ENCODE peak calls at places on chromosomes 16 and 17, in six cellular contexts. H is endodermal cell; I is RWPE1; M is left ventricle myocardium inferior; S is effector memory CD4-positive, alpha-beta T cell; G is uterus. C is an unnamed sample.

GRCh38 chr17:21268596-21269188 is 15.5 kb upstream of the NATD1 start:
- DNase-seq in I (no peak), H (no peak), M (no peak), G (no peak), S (no peak), C (no peak)

GRCh38 chr16:56880176-56880575 is 15.2 kb downstream of the SLC12A3 start:
- DNase-seq in I (no peak), G (no peak), S (no peak), H (no peak), M (no peak), C (no peak)

GRCh38 chr16:51876934-51877333 is 670.0 kb downstream of the TOX3 start:
- DNase-seq in G (no peak), M (no peak), H (no peak), I (no peak), S (no peak), C (no peak)

GRCh38 chr17:45225964-45226530 is 4.4 kb downstream of the FMNL1 start:
- DNase-seq in H (peak), I (no peak), G (no peak), M (peak), S (peak), C (peak)

GRCh38 chr16:68776821-68777485 is 39.9 kb downstream of the CDH1 start:
- DNase-seq in H (no peak), I (no peak), S (no peak), G (no peak), M (no peak), C (no peak)

GRCh38 chr17:7883781-7884386 is 4.7 kb upstream of the CHD3 start:
- DNase-seq in G (no peak), H (peak), M (no peak), I (no peak), S (peak), C (no peak)

GRCh38 chr17:68961204-68961893 is 6.2 kb upstream of the ABCA8 start:
- DNase-seq in I (no peak), G (no peak), S (no peak), H (no peak), M (peak), C (no peak)

GRCh38 chr16:65783709-65784474 is 582.6 kb upstream of the CDH5 start:
- DNase-seq in S (no peak), H (no peak), G (no peak), M (no peak), I (no peak), C (no peak)

GRCh38 chr16:47687694-47688093 is 226.6 kb downstream of the PHKB start:
- DNase-seq in S (no peak), H (no peak), G (no peak), I (no peak), M (no peak), C (no peak)

GRCh38 chr17:7238418-7239090 is 703 bp downstream of the PHF23 start:
- DNase-seq in H (peak), G (no peak), I (peak), S (peak), M (no peak), C (no peak)

GRCh38 chr17:56141046-56141839 is 12.0 kb upstream of the ANKFN1 start:
- DNase-seq in I (no peak), M (no peak), G (no peak), S (no peak), H (no peak), C (no peak)

GRCh38 chr16:89918453-89919347 is at the start of gene MC1R:
- DNase-seq in M (no peak), S (no peak), I (no peak), H (peak), G (no peak), C (no peak)

GRCh38 chr17:44363613-44364159 is at the start of gene FAM171A2:
- DNase-seq in M (peak), I (peak), G (peak), H (peak), S (peak), C (no peak)

GRCh38 chr17:78355045-78355641 is 4.7 kb downstream of the SOCS3 start:
- DNase-seq in M (no peak), S (no peak), G (no peak), I (no peak), H (no peak), C (no peak)

GRCh38 chr17:79047923-79048825 is 24.2 kb downstream of the C1QTNF1 start:
- DNase-seq in G (no peak), M (peak), H (no peak), S (no peak), I (no peak), C (no peak)

GRCh38 chr16:86362155-86362849 is 148.0 kb upstream of the FOXF1 start:
- DNase-seq in S (no peak), I (no peak), G (no peak), H (no peak), M (no peak), C (no peak)
- H3K27ac ChIP-seq in S (no peak), I (no peak), G (no peak), H (no peak), M (no peak), C (no peak)

GRCh38 chr16:10579575-10579964 is 828 bp downstream of the EMP2 start:
- DNase-seq in M (no peak), I (no peak), H (no peak), S (no peak), G (no peak), C (no peak)
- H3K27ac ChIP-seq in M (peak), I (peak), H (no peak), S (no peak), G (peak), C (no peak)

DNA sequence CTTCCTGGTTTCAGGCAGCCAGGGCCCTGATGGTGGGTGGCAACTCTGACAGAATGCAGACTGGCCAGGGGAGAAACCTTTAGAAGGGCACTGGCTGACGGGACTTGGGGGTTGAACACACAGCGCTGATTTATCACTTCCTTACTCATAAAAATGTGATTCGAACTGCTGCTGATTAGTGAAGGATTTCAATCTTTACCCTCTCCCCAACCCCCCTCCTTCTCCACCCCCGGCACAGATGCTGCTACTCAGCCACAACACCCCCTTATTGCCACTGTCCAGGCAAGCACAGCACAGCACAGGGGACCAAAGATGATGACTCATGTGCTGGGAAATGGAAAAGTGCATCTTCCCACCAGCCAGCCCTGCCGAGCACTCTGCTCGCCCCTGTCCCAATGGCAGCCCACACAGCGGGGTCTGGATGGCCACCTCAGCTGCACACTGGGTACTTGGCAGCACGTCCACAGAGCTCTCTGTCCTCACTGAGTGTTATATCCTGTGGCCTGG is 70.1 kb downstream of the SMG6 start:
- DNase-seq in S (no peak), M (peak), I (no peak), H (peak), G (no peak), C (peak)
- H3K27ac ChIP-seq in S (no peak), M (peak), I (peak), H (no peak), G (peak), C (no peak)

DNA sequence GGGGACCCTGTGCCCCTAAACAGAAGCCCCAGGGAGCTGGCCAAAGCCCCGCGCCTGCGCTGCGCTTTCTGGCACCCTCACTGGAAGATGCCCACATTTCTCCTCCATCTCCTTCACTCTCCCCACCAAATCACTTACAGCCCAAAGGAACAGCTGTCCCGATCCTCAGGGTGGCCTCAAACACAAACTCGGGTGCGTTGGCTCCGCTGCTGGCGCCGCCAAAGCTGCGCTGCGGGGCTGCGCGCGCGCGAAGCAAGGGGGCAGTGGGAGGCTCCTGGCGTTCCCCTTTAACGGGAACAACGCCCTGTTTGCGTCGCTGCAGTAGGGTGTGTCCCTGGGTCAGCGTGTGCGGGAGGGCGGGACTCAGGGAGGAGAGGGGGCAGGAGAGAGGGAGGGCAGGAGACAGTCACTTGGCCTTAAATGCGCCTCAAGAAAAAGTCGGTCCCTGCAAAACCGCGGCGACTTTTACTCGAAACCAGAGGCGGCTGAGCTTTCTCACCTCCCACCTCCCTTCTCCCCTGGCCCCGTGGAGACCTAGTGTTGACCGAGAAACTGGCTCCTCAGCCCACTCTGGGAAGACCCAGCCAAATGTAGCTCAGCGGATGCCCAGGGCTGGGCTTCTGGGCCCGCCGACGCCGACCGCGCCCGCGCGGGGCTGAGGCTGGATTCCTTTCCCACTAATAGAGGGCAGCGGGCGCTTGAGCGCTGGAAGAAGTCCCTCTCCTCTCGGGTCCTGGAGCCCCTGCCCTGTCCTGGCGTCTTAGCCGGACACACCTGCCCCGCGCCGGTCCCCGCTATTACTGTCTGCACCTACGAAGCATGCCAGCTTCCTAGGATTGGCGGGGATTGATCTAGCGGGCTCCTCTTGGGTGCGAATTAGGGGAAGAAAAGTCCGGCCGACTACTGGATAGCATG is 2.6 kb downstream of the PMP22 start:
- DNase-seq in M (peak), I (peak), G (peak), H (peak), S (no peak), C (peak)
- H3K27ac ChIP-seq in M (peak), I (peak), G (peak), H (no peak), S (no peak), C (peak)

GRCh38 chr17:80737106-80738019 is 192.7 kb downstream of the RPTOR start:
- DNase-seq in S (no peak), G (no peak), M (no peak), H (peak), I (no peak), C (no peak)
- H3K27ac ChIP-seq in S (no peak), G (no peak), M (no peak), H (no peak), I (peak), C (no peak)

GRCh38 chr17:57913576-57914273 is 41.5 kb downstream of the CUEDC1 start:
- DNase-seq in M (no peak), S (no peak), I (no peak), H (no peak), G (no peak), C (no peak)

GRCh38 chr17:57909548-57909947 is 45.7 kb downstream of the CUEDC1 start:
- DNase-seq in M (no peak), H (peak), G (no peak), S (no peak), I (no peak), C (no peak)

GRCh38 chr17:57911834-57912673 is 43.2 kb downstream of the CUEDC1 start:
- DNase-seq in I (no peak), S (no peak), H (peak), M (peak), G (peak), C (peak)

GRCh38 chr17:57910462-57910861 is 44.8 kb downstream of the CUEDC1 start:
- DNase-seq in H (no peak), M (no peak), I (no peak), G (no peak), S (no peak), C (no peak)

DNA sequence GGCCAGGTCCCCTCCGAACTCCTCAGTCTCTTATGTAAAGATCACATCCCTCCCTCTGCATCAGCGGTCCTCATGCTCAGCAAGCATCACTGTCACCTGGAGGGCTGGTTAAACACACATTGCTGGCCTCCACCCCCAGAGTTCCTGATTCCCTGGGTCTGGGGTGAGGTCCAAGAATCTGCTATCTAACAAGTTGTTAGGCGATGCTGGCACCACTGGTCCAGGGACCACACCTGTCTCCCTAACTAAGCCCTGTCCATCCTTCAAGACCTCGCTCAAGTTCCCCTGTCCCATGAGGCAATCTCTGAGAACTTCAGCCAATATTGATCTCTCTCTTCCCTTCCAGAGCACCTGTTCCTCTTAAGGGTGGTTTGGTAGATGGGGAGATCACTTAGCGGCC is 44.2 kb downstream of the CUEDC1 start:
- DNase-seq in G (no peak), H (no peak), M (no peak), I (no peak), S (no peak), C (no peak)
- H3K27ac ChIP-seq in G (no peak), H (no peak), M (peak), I (peak), S (no peak), C (peak)

GRCh38 chr16:29993191-29993902 is 2.1 kb downstream of the HIRIP3 start:
- DNase-seq in G (no peak), I (no peak), M (no peak), S (no peak), H (no peak), C (no peak)
- H3K27ac ChIP-seq in G (no peak), I (peak), M (no peak), S (no peak), H (no peak), C (no peak)

GRCh38 chr17:34169501-34169900 is 85.6 kb upstream of the CCL2 start:
- DNase-seq in I (no peak), G (no peak), S (no peak), H (no peak), M (no peak), C (no peak)
- H3K27ac ChIP-seq in I (no peak), G (no peak), S (no peak), H (no peak), M (no peak), C (no peak)

DNA sequence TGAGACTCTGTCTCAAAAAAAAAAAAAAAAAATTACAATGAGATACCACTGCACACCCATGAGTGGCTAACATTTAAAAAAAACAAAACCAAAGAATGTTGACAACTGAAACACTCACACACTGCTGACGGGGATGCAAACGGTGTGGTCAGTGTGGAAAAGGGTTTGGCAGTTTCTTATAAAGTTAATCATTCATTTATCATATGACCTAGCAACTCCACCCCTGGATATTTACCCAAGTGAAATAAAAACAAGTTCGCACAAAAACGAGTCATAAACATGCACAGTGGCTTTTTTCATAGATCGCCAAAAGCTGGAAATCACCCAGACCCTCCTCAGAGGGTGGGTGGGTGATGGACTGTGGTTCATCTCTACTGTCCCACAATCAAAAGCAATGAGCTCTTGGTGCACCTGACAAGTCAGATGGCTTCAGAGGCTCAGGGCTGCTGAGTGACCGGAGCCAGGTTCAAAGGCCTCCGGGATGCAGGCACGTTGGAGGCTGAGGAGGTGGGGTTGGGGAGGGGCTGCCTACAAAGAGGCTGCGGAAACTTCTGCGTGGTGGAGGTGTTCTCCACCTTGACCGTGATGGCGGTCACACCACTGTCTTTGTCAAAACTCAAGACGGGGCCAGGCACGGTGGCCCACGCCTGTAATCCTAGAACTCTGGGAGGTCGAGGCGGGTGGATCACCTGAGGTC is 14.1 kb downstream of the RAB40B start:
- DNase-seq in I (no peak), H (no peak), G (no peak), M (no peak), S (no peak), C (no peak)
- H3K27ac ChIP-seq in I (no peak), H (no peak), G (no peak), M (no peak), S (no peak), C (peak)